ENCODE peak calls at places on chromosomes 12 and 14, in five cellular contexts. One of them, this sample, is unnamed.

GRCh38 chr12:69500631-69501030 is 30.4 kb downstream of the FRS2 start:
- DNase-seq in ureter: no peak
- DNase-seq in neural progenitor cell: no peak
- DNase-seq in AG09319: no peak
- DNase-seq in HEK293T: no peak
- DNase-seq in this sample: peak

GRCh38 chr12:113333877-113334785 is 778 bp downstream of the SLC8B1 start:
- DNase-seq in ureter: no peak
- DNase-seq in neural progenitor cell: no peak
- DNase-seq in AG09319: no peak
- DNase-seq in HEK293T: no peak
- DNase-seq in this sample: no peak

GRCh38 chr12:106740813-106741212 is 33.7 kb upstream of the RIC8B start:
- DNase-seq in ureter: no peak
- DNase-seq in neural progenitor cell: no peak
- DNase-seq in AG09319: no peak
- DNase-seq in HEK293T: no peak
- DNase-seq in this sample: no peak

GRCh38 chr12:127192391-127192790 is 1074.6 kb upstream of the TMEM132C start:
- DNase-seq in ureter: no peak
- DNase-seq in neural progenitor cell: no peak
- DNase-seq in AG09319: no peak
- DNase-seq in HEK293T: no peak
- DNase-seq in this sample: no peak

GRCh38 chr12:23950011-23950774 is 723 bp upstream of the SOX5 start:
- DNase-seq in ureter: no peak
- DNase-seq in neural progenitor cell: peak
- DNase-seq in AG09319: no peak
- DNase-seq in HEK293T: peak
- DNase-seq in this sample: peak

GRCh38 chr14:76613616-76614015 is 147.7 kb upstream of the VASH1 start:
- DNase-seq in ureter: no peak
- DNase-seq in neural progenitor cell: no peak
- DNase-seq in AG09319: no peak
- DNase-seq in HEK293T: no peak
- DNase-seq in this sample: no peak

GRCh38 chr14:88233915-88234314 is 89.2 kb downstream of the KCNK10 start:
- DNase-seq in ureter: no peak
- DNase-seq in neural progenitor cell: peak
- DNase-seq in AG09319: no peak
- DNase-seq in HEK293T: peak
- DNase-seq in this sample: peak

GRCh38 chr12:6569312-6569711 is 1.2 kb upstream of the NOP2 start:
- DNase-seq in ureter: no peak
- DNase-seq in neural progenitor cell: no peak
- DNase-seq in AG09319: no peak
- DNase-seq in HEK293T: no peak
- DNase-seq in this sample: no peak

GRCh38 chr14:75831971-75832370 is 149.8 kb downstream of the TGFB3 start:
- DNase-seq in ureter: peak
- DNase-seq in neural progenitor cell: no peak
- DNase-seq in AG09319: no peak
- DNase-seq in HEK293T: no peak
- DNase-seq in this sample: peak

GRCh38 chr12:87163122-87163521 is 866.1 kb downstream of the C12orf50 start:
- DNase-seq in ureter: no peak
- DNase-seq in neural progenitor cell: peak
- DNase-seq in AG09319: no peak
- DNase-seq in HEK293T: no peak
- DNase-seq in this sample: peak

GRCh38 chr14:48735607-48736006 is 850.6 kb downstream of the RPS29 start:
- DNase-seq in ureter: no peak
- DNase-seq in neural progenitor cell: no peak
- DNase-seq in AG09319: no peak
- DNase-seq in HEK293T: no peak
- DNase-seq in this sample: no peak

GRCh38 chr12:5691943-5692342 is 253.1 kb downstream of the ANO2 start:
- DNase-seq in ureter: no peak
- DNase-seq in neural progenitor cell: no peak
- DNase-seq in AG09319: no peak
- DNase-seq in HEK293T: no peak
- DNase-seq in this sample: no peak

GRCh38 chr12:114835031-114835430 is 151.1 kb upstream of the TBX3 start:
- DNase-seq in ureter: no peak
- DNase-seq in neural progenitor cell: no peak
- DNase-seq in AG09319: peak
- DNase-seq in HEK293T: no peak
- DNase-seq in this sample: peak

GRCh38 chr14:21780429-21781084 is 106.9 kb upstream of the OR4E1 start:
- DNase-seq in ureter: no peak
- DNase-seq in neural progenitor cell: no peak
- DNase-seq in AG09319: no peak
- DNase-seq in HEK293T: no peak
- DNase-seq in this sample: no peak

GRCh38 chr12:26790645-26790994 is 42.4 kb downstream of the ITPR2 start:
- DNase-seq in ureter: no peak
- DNase-seq in neural progenitor cell: no peak
- DNase-seq in AG09319: no peak
- DNase-seq in HEK293T: no peak
- DNase-seq in this sample: peak

GRCh38 chr12:80632835-80633234 is 74.6 kb upstream of the MYF6 start:
- DNase-seq in ureter: no peak
- DNase-seq in neural progenitor cell: peak
- DNase-seq in AG09319: no peak
- DNase-seq in HEK293T: peak
- DNase-seq in this sample: peak

GRCh38 chr12:76085159-76085868 is 829 bp upstream of the NAP1L1 start:
- DNase-seq in ureter: no peak
- DNase-seq in neural progenitor cell: no peak
- DNase-seq in AG09319: no peak
- DNase-seq in HEK293T: no peak
- DNase-seq in this sample: peak